ENCODE peak calls at places on chromosomes 2 and 18, in ten cellular contexts. T, M, C, L, S, K, N, I, Q and V are unnamed samples.
A peak's percentile ranks its signal among the peaks of the same experiment; 100 is the strongest.

GRCh38 chr2:158457092-158457825 is 507 bp downstream of the PKP4 start:
- DNase-seq in T (peak; percentile 30), I (no peak), Q (peak; percentile 82), M (peak; percentile 72), S (peak; percentile 73), K (peak; percentile 74), C (no peak), L (peak; percentile 15), N (no peak), V (peak; percentile 74)

GRCh38 chr2:145593991-145594702 is 1074.2 kb upstream of the ZEB2 start:
- DNase-seq in I (peak; percentile 87), M (no peak), Q (peak; percentile 29), K (no peak), C (peak; percentile 34), N (no peak), L (peak; percentile 3), S (no peak), T (no peak), V (no peak)

GRCh38 chr18:350953-351572 is 83.2 kb upstream of the THOC1 start:
- DNase-seq in T (no peak), K (no peak), N (no peak), C (no peak), L (no peak), I (no peak), M (no peak), S (no peak), Q (no peak), V (no peak)

GRCh38 chr2:109128466-109129355 is at the start of gene SH3RF3:
- DNase-seq in C (no peak), I (peak; percentile 59), N (no peak), M (peak; percentile 38), Q (peak; percentile 68), K (peak; percentile 83), S (peak; percentile 86), T (no peak), L (peak; percentile 24), V (peak; percentile 50)

GRCh38 chr2:239934571-239935171 is 90.5 kb downstream of the NDUFA10 start:
- DNase-seq in C (no peak), M (peak; percentile 71), S (peak; percentile 77), N (no peak), Q (peak; percentile 90), L (no peak), I (peak; percentile 40), K (peak; percentile 77), T (peak; percentile 33), V (peak; percentile 78)

GRCh38 chr2:166831930-166832329 is 56.4 kb upstream of the XIRP2 start:
- DNase-seq in I (no peak), T (no peak), N (no peak), K (no peak), L (no peak), Q (no peak), M (no peak), S (no peak), C (no peak), V (no peak)

GRCh38 chr2:148656516-148656915 is 12.0 kb downstream of the EPC2 start:
- DNase-seq in C (no peak), T (no peak), N (no peak), I (no peak), M (no peak), K (no peak), Q (no peak), L (no peak), S (no peak), V (no peak)

GRCh38 chr2:236568068-236568921 is 1.3 kb upstream of the ACKR3 start:
- DNase-seq in T (peak; percentile 26), L (no peak), S (peak; percentile 87), I (peak; percentile 67), N (no peak), C (no peak), M (peak; percentile 38), K (peak; percentile 82), Q (peak; percentile 51), V (no peak)

GRCh38 chr2:241868661-241869081 is 858 bp upstream of the RTP5 start:
- DNase-seq in N (no peak), I (no peak), T (no peak), K (no peak), S (no peak), M (no peak), C (no peak), Q (no peak), L (no peak), V (peak; percentile 57)

GRCh38 chr18:22324191-22325131 is 93.3 kb downstream of the CTAGE1 start:
- DNase-seq in C (no peak), S (peak; percentile 84), Q (peak; percentile 83), T (no peak), K (peak; percentile 62), N (no peak), I (peak; percentile 72), M (no peak), L (no peak), V (no peak)

GRCh38 chr2:70657246-70657645 is 103.6 kb upstream of the TGFA start:
- DNase-seq in M (no peak), Q (no peak), T (no peak), N (no peak), L (no peak), C (no peak), K (no peak), I (no peak), S (no peak), V (no peak)

GRCh38 chr2:17441055-17441771 is 77.0 kb downstream of the RAD51AP2 start:
- DNase-seq in I (no peak), M (no peak), L (no peak), S (no peak), N (no peak), T (no peak), Q (no peak), K (no peak), C (no peak), V (peak; percentile 52)

GRCh38 chr2:165952600-165953210 is 871 bp downstream of the TTC21B start:
- DNase-seq in C (no peak), K (no peak), N (no peak), L (no peak), T (no peak), S (no peak), M (no peak), Q (no peak), I (peak; percentile 66), V (no peak)

GRCh38 chr2:46772500-46772899 is 143.1 kb downstream of the MCFD2 start:
- DNase-seq in C (no peak), K (no peak), M (no peak), T (no peak), S (no peak), Q (no peak), L (no peak), I (no peak), N (no peak), V (no peak)

GRCh38 chr18:23036611-23037259 is 98.5 kb upstream of the CABLES1 start:
- DNase-seq in K (no peak), N (no peak), Q (no peak), T (no peak), I (no peak), M (no peak), C (no peak), S (no peak), L (no peak), V (no peak)

GRCh38 chr2:26460613-26461031 is 17.3 kb downstream of the OTOF start:
- DNase-seq in K (peak; percentile 47), S (peak; percentile 53), C (no peak), T (no peak), L (no peak), M (no peak), Q (no peak), N (no peak), I (no peak), V (peak; percentile 8)

GRCh38 chr18:63307555-63308200 is 11.9 kb downstream of the BCL2 start:
- DNase-seq in N (no peak), L (no peak), T (no peak), S (no peak), C (no peak), Q (peak; percentile 28), K (no peak), M (no peak), I (no peak), V (no peak)

GRCh38 chr18:44638141-44638540 is 42.5 kb upstream of the SETBP1 start:
- DNase-seq in S (no peak), Q (no peak), C (no peak), M (no peak), I (no peak), T (no peak), L (no peak), K (no peak), N (no peak), V (no peak)
- H3K27ac ChIP-seq in S (no peak overlapping the region), Q (no peak overlapping the region), C (no peak overlapping the region), M (no peak overlapping the region), I (no peak overlapping the region), T (no peak overlapping the region), L (peak overlapping the region; percentile 50), K (no peak overlapping the region), N (no peak overlapping the region), V (no peak overlapping the region)

GRCh38 chr2:61135510-61135909 is 26.5 kb upstream of the C2orf74 start:
- DNase-seq in L (no peak), C (no peak), T (no peak), N (no peak), M (no peak), S (no peak), K (no peak), Q (no peak), I (peak; percentile 58), V (no peak)
- TF ChIP-seq CTCF in L (peak; percentile 69), C (peak; percentile 48), T (peak; percentile 59), N (no peak), M (no peak), S (peak; percentile 21), K (peak; percentile 14), Q (peak; percentile 35), I (peak; percentile 24), V (peak; percentile 38)

GRCh38 chr2:152336103-152336853 is 1.3 kb downstream of the FMNL2 start:
- DNase-seq in C (no peak), L (peak; percentile 33), K (peak; percentile 81), I (peak; percentile 54), N (peak; percentile 19), M (peak; percentile 79), Q (peak; percentile 71), S (peak; percentile 87), T (no peak), V (peak; percentile 28)
- H3K27ac ChIP-seq in C (peak overlapping the region; percentile 57), L (peak overlapping the region; percentile 94), K (peak overlapping the region; percentile 92), I (no peak overlapping the region), N (peak overlapping the region; percentile 89), M (peak overlapping the region; percentile 84), Q (peak overlapping the region; percentile 2), S (peak overlapping the region; percentile 89), T (no peak overlapping the region), V (peak overlapping the region; percentile 74)

GRCh38 chr2:7011376-7012083 is 94.3 kb downstream of the RNF144A start:
- DNase-seq in K (no peak), T (no peak), L (no peak), M (no peak), C (no peak), Q (no peak), S (no peak), I (no peak), N (no peak), V (no peak)

GRCh38 chr2:7009207-7009911 is 92.1 kb downstream of the RNF144A start:
- DNase-seq in M (no peak), K (peak; percentile 47), Q (no peak), S (no peak), C (no peak), N (no peak), T (no peak), I (no peak), L (no peak), V (no peak)

GRCh38 chr2:7007488-7007845 is 90.3 kb downstream of the RNF144A start:
- DNase-seq in I (no peak), Q (no peak), L (no peak), M (no peak), S (no peak), C (no peak), N (no peak), T (no peak), K (no peak), V (no peak)

GRCh38 chr2:7010376-7010775 is 93.2 kb downstream of the RNF144A start:
- DNase-seq in S (no peak), M (no peak), T (no peak), N (no peak), Q (no peak), K (no peak), L (no peak), C (no peak), I (no peak), V (no peak)

GRCh38 chr2:7007846-7008741 is 90.9 kb downstream of the RNF144A start:
- DNase-seq in K (peak; percentile 95), S (peak; percentile 90), N (no peak), M (peak; percentile 62), Q (no peak), C (no peak), L (no peak), I (peak; percentile 47), T (no peak), V (no peak)
- TF ChIP-seq CTCF in K (peak; percentile 55), S (no peak), N (no peak), M (no peak), Q (no peak), C (no peak), L (no peak), I (peak; percentile 22), T (no peak), V (no peak)